ENCODE peak calls at places on chromosomes 6 and 20, in eight cellular contexts. B, O, A, I, Y, H, T and S are unnamed samples.

GRCh38 chr6:40778186-40778585 is 191.0 kb upstream of the LRFN2 start:
- DNase-seq in I (no peak), H (no peak), B (no peak), T (no peak), A (no peak), Y (no peak), O (no peak), S (no peak)

GRCh38 chr6:38713812-38714211 is 1.3 kb upstream of the DNAH8 start:
- DNase-seq in H (no peak), B (peak; percentile 48), Y (no peak), T (peak; percentile 40), I (no peak), A (no peak), O (no peak), S (no peak)

GRCh38 chr20:41309817-41310216 is 7.7 kb downstream of the ZHX3 start:
- DNase-seq in H (no peak), T (no peak), Y (no peak), O (no peak), A (no peak), I (no peak), B (no peak), S (no peak)

GRCh38 chr6:169173532-169174268 is 79.9 kb downstream of the THBS2 start:
- DNase-seq in H (no peak), T (no peak), A (no peak), Y (no peak), B (no peak), O (no peak), I (no peak), S (no peak)

GRCh38 chr6:36713846-36714245 is 16.2 kb downstream of the RAB44 start:
- DNase-seq in T (no peak), O (no peak), B (no peak), Y (no peak), A (no peak), I (no peak), H (no peak), S (no peak)

GRCh38 chr20:41173161-41173721 is 35.9 kb downstream of the PLCG1 start:
- DNase-seq in A (peak; percentile 86), H (peak; percentile 78), B (peak; percentile 45), O (peak; percentile 88), T (peak; percentile 62), Y (peak; percentile 90), I (peak; percentile 78), S (peak; percentile 84)

GRCh38 chr20:2145376-2145775 is 43.7 kb downstream of the STK35 start:
- DNase-seq in O (no peak), B (no peak), A (no peak), Y (no peak), H (no peak), I (no peak), T (no peak), S (no peak)

GRCh38 chr6:158011478-158011920 is 29.8 kb downstream of the SYNJ2 start:
- DNase-seq in T (no peak), I (no peak), H (no peak), A (no peak), B (no peak), Y (no peak), O (no peak), S (no peak)

GRCh38 chr6:43924222-43924702 is 154.3 kb downstream of the VEGFA start:
- DNase-seq in O (no peak), A (no peak), T (peak; percentile 92), H (no peak), I (no peak), B (peak; percentile 70), Y (no peak), S (peak; percentile 88)

GRCh38 chr20:17377222-17377621 is 150.4 kb downstream of the PCSK2 start:
- DNase-seq in T (no peak), O (no peak), I (no peak), Y (no peak), A (no peak), B (peak; percentile 17), H (no peak), S (no peak)

GRCh38 chr6:52399511-52400315 is 20.4 kb upstream of the EFHC1 start:
- DNase-seq in T (peak; percentile 42), Y (no peak), O (peak; percentile 70), I (peak; percentile 58), A (peak; percentile 35), B (peak; percentile 51), H (peak; percentile 72), S (peak; percentile 23)

GRCh38 chr6:68279793-68280557 is 355.1 kb upstream of the ADGRB3 start:
- DNase-seq in O (no peak), T (no peak), Y (no peak), H (no peak), I (no peak), A (no peak), B (no peak), S (no peak)

GRCh38 chr6:41367700-41368099 is 32.3 kb downstream of the NCR2 start:
- DNase-seq in T (peak; percentile 59), B (no peak), I (peak; percentile 77), H (peak; percentile 85), O (peak; percentile 76), A (peak; percentile 31), Y (no peak), S (peak; percentile 70)

GRCh38 chr20:3459881-3460307 is 10.9 kb upstream of the ATRN start:
- DNase-seq in A (peak; percentile 76), H (no peak), O (no peak), Y (no peak), T (no peak), B (no peak), I (no peak), S (peak; percentile 62)

GRCh38 chr20:62721511-62722197 is 13.0 kb downstream of the NTSR1 start:
- DNase-seq in B (no peak), O (no peak), A (no peak), Y (no peak), I (no peak), T (no peak), H (no peak), S (no peak)

GRCh38 chr6:137076277-137077068 is 31.7 kb upstream of the IL20RA start:
- DNase-seq in Y (peak; percentile 66), O (peak; percentile 87), I (peak; percentile 70), T (peak; percentile 75), A (peak; percentile 76), H (peak; percentile 84), B (peak; percentile 74), S (peak; percentile 77)

GRCh38 chr6:34342247-34342646 is 50.2 kb downstream of the NUDT3 start:
- DNase-seq in T (no peak), O (no peak), B (no peak), A (no peak), Y (no peak), H (no peak), I (no peak), S (no peak)

GRCh38 chr6:33587529-33588215 is 7.6 kb upstream of the BAK1 start:
- DNase-seq in T (no peak), O (no peak), Y (no peak), H (no peak), I (no peak), B (no peak), A (no peak), S (no peak)

GRCh38 chr6:126516411-126516810 is 176.5 kb downstream of the CENPW start:
- DNase-seq in H (no peak), B (no peak), Y (no peak), I (no peak), O (no peak), T (no peak), A (no peak), S (no peak)

GRCh38 chr6:165484178-165484889 is 174.9 kb upstream of the C6orf118 start:
- DNase-seq in O (no peak), B (no peak), H (no peak), Y (no peak), I (peak; percentile 0), T (no peak), A (no peak), S (no peak)

GRCh38 chr6:89145461-89145961 is 344 bp upstream of the PM20D2 start:
- DNase-seq in B (peak; percentile 78), T (no peak), I (peak; percentile 60), H (no peak), O (peak; percentile 28), Y (no peak), A (no peak), S (no peak)

GRCh38 chr6:3731700-3732099 is 19.8 kb downstream of the PXDC1 start:
- DNase-seq in T (no peak), A (no peak), Y (peak; percentile 19), H (no peak), B (no peak), I (no peak), O (no peak), S (peak; percentile 33)

DNA sequence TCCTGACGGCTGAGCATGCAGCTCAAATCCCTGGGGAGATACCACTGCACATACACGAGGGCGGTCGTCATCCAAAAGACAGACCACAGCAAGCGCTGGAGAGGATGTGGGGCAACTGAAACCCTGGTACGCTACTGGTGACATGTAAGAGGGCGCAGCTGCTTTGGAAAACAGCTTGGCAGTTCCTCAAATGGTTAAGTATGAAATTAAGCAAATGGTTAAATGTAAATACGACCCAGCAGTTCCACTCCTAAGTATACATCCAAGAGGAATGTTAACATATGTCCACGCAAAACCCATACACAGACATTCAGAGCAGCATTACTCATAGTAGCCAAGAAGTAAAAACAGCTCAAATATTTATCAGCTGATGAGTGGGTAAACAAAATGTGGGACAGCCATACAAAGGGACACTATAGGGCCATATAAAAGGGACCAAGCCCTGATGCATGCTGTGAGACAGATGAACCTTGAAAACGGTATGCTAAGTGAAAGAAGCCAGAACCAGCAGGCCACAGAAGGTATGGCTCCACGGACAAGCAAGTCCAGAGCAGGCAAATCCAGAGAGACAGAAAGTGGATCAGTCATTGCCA is 38.5 kb downstream of the RIPOR3 start:
- DNase-seq in Y (no peak), H (no peak), O (no peak), B (no peak), I (no peak), A (no peak), T (peak; percentile 62), S (no peak)
- H3K4me1 ChIP-seq in Y (peaks cover 17% of the 10 kb centered on the region), H (no peaks in the 10 kb centered on the region), O (peaks cover 15% of the 10 kb centered on the region), B (no peaks in the 10 kb centered on the region), I (peaks cover 16% of the 10 kb centered on the region), A (peaks cover 11% of the 10 kb centered on the region), T (no peaks in the 10 kb centered on the region), S (peaks cover 21% of the 10 kb centered on the region)

GRCh38 chr20:25083773-25084615 is 2.1 kb upstream of the VSX1 start:
- DNase-seq in I (no peak), H (no peak), A (no peak), B (no peak), T (peak; percentile 64), Y (no peak), O (no peak), S (no peak)
- H3K4me3 ChIP-seq in I (no peak overlapping the region), H (no peak overlapping the region), A (no peak overlapping the region), B (peak overlapping the region; percentile 18), T (no peak overlapping the region), Y (no peak overlapping the region), O (no peak overlapping the region), S (no peak overlapping the region)

GRCh38 chr20:25256226-25256859 is 8.5 kb downstream of the PYGB start:
- DNase-seq in T (no peak), Y (no peak), A (no peak), I (no peak), O (peak; percentile 14), B (no peak), H (no peak), S (peak; percentile 71)
- H3K4me1 ChIP-seq in T (peaks cover 15% of the 10 kb centered on the region), Y (peaks cover 71% of the 10 kb centered on the region), A (peaks cover 21% of the 10 kb centered on the region), I (no peaks in the 10 kb centered on the region), O (peaks cover 35% of the 10 kb centered on the region), B (no peaks in the 10 kb centered on the region), H (peaks cover 70% of the 10 kb centered on the region), S (peaks cover 36% of the 10 kb centered on the region)

DNA sequence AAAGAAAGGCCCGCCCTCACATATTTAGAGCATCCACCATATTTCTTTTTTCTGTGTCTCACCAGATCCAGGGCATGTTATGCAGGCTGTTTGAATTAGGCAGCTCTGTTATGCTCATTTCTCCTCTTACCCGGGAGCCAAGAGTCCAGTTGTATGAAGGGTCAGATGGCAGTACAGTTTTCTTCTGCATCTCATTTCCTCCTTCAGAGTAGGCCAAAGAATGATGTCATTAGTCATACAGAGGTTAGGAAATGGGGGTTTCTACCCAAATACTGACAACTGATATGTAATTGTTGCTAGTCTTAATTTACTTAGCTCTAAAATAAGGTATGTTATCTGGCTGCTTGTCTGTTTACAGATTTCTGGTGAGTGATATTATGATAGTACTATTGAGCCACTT is 130.8 kb downstream of the SOBP start:
- DNase-seq in H (no peak), I (no peak), A (no peak), B (no peak), T (no peak), O (no peak), Y (no peak), S (no peak)
- H3K4me3 ChIP-seq in H (no peak overlapping the region), I (no peak overlapping the region), A (no peak overlapping the region), B (no peak overlapping the region), T (no peak overlapping the region), O (no peak overlapping the region), Y (no peak overlapping the region), S (no peak overlapping the region)